ENCODE peak calls at places on chromosome 21, in six cellular contexts. One of them, this sample, is unnamed. For H3K4me1, the result is how much of the 10 kb centered on the place peaks cover.

GRCh38 chr21:34670962-34671348 is 2.2 kb downstream of the CLIC6 start:
- DNase-seq in Peyer's patch: no peak
- DNase-seq in GM23338: peak
- DNase-seq in BE2C: no peak
- DNase-seq in A549: no peak
- DNase-seq in CD4-positive, alpha-beta memory T cell: no peak
- DNase-seq in this sample: no peak

GRCh38 chr21:38819719-38820147 is 14.0 kb downstream of the ETS2 start:
- DNase-seq in Peyer's patch: no peak
- DNase-seq in GM23338: no peak
- DNase-seq in BE2C: no peak
- DNase-seq in A549: peak
- DNase-seq in CD4-positive, alpha-beta memory T cell: no peak
- DNase-seq in this sample: no peak

GRCh38 chr21:15695241-15695640 is 34.5 kb upstream of the USP25 start:
- DNase-seq in Peyer's patch: no peak
- DNase-seq in GM23338: no peak
- DNase-seq in BE2C: no peak
- DNase-seq in A549: no peak
- DNase-seq in CD4-positive, alpha-beta memory T cell: no peak
- DNase-seq in this sample: no peak

GRCh38 chr21:21102874-21103273 is 104.7 kb downstream of the NCAM2 start:
- DNase-seq in Peyer's patch: no peak
- DNase-seq in GM23338: no peak
- DNase-seq in BE2C: no peak
- DNase-seq in A549: no peak
- DNase-seq in CD4-positive, alpha-beta memory T cell: no peak
- DNase-seq in this sample: no peak

GRCh38 chr21:37000381-37000780 is 6.1 kb upstream of the RIPPLY3 start:
- DNase-seq in Peyer's patch: no peak
- DNase-seq in GM23338: no peak
- DNase-seq in BE2C: no peak
- DNase-seq in A549: peak
- DNase-seq in CD4-positive, alpha-beta memory T cell: no peak
- DNase-seq in this sample: no peak

GRCh38 chr21:42413500-42413899 is 9.8 kb downstream of the UBASH3A start:
- DNase-seq in Peyer's patch: no peak
- DNase-seq in GM23338: no peak
- DNase-seq in BE2C: no peak
- DNase-seq in A549: no peak
- DNase-seq in CD4-positive, alpha-beta memory T cell: no peak
- DNase-seq in this sample: no peak

GRCh38 chr21:27681841-27682240 is 715.0 kb upstream of the ADAMTS5 start:
- DNase-seq in Peyer's patch: no peak
- DNase-seq in GM23338: no peak
- DNase-seq in BE2C: no peak
- DNase-seq in A549: no peak
- DNase-seq in CD4-positive, alpha-beta memory T cell: no peak
- DNase-seq in this sample: no peak

GRCh38 chr21:8991968-8992621 is 1529.3 kb upstream of the TPTE start:
- DNase-seq in Peyer's patch: no peak
- DNase-seq in GM23338: no peak
- DNase-seq in BE2C: peak
- DNase-seq in A549: peak
- DNase-seq in CD4-positive, alpha-beta memory T cell: no peak
- DNase-seq in this sample: no peak

GRCh38 chr21:26140185-26140584 is 30.4 kb downstream of the APP start:
- DNase-seq in Peyer's patch: no peak
- DNase-seq in GM23338: no peak
- DNase-seq in BE2C: no peak
- DNase-seq in A549: peak
- DNase-seq in CD4-positive, alpha-beta memory T cell: no peak
- DNase-seq in this sample: peak

GRCh38 chr21:39125752-39126485 is 57.3 kb downstream of the PSMG1 start:
- DNase-seq in Peyer's patch: no peak
- DNase-seq in GM23338: peak
- DNase-seq in BE2C: peak
- DNase-seq in A549: peak
- DNase-seq in CD4-positive, alpha-beta memory T cell: no peak
- DNase-seq in this sample: no peak

GRCh38 chr21:36730291-36731281 is 31.7 kb downstream of the SIM2 start:
- DNase-seq in Peyer's patch: no peak
- DNase-seq in GM23338: no peak
- DNase-seq in BE2C: no peak
- DNase-seq in A549: no peak
- DNase-seq in CD4-positive, alpha-beta memory T cell: no peak
- DNase-seq in this sample: no peak

GRCh38 chr21:39022901-39023693 is 160.2 kb downstream of the PSMG1 start:
- DNase-seq in Peyer's patch: no peak
- DNase-seq in GM23338: peak
- DNase-seq in BE2C: no peak
- DNase-seq in A549: no peak
- DNase-seq in CD4-positive, alpha-beta memory T cell: no peak
- DNase-seq in this sample: peak

GRCh38 chr21:36928960-36929359 is 37.5 kb downstream of the HLCS start:
- DNase-seq in Peyer's patch: no peak
- DNase-seq in GM23338: no peak
- DNase-seq in BE2C: no peak
- DNase-seq in A549: no peak
- DNase-seq in CD4-positive, alpha-beta memory T cell: no peak
- DNase-seq in this sample: no peak

GRCh38 chr21:26107439-26107838 is 63.1 kb downstream of the APP start:
- DNase-seq in Peyer's patch: no peak
- DNase-seq in GM23338: peak
- DNase-seq in BE2C: no peak
- DNase-seq in A549: no peak
- DNase-seq in CD4-positive, alpha-beta memory T cell: no peak
- DNase-seq in this sample: no peak

GRCh38 chr21:42350271-42350885 is 416 bp downstream of the TFF2 start:
- DNase-seq in Peyer's patch: no peak
- DNase-seq in GM23338: no peak
- DNase-seq in BE2C: no peak
- DNase-seq in A549: no peak
- DNase-seq in CD4-positive, alpha-beta memory T cell: no peak
- DNase-seq in this sample: no peak

GRCh38 chr21:34580181-34580700 is 34.7 kb downstream of the RCAN1 start:
- DNase-seq in Peyer's patch: no peak
- DNase-seq in GM23338: no peak
- DNase-seq in BE2C: no peak
- DNase-seq in A549: no peak
- DNase-seq in CD4-positive, alpha-beta memory T cell: no peak
- DNase-seq in this sample: peak

GRCh38 chr21:21807598-21807903 is 809.3 kb downstream of the NCAM2 start:
- DNase-seq in Peyer's patch: no peak
- DNase-seq in GM23338: no peak
- DNase-seq in BE2C: peak
- DNase-seq in A549: no peak
- DNase-seq in CD4-positive, alpha-beta memory T cell: no peak
- DNase-seq in this sample: no peak

GRCh38 chr21:39314155-39315027 is 959 bp upstream of the BRWD1 start:
- DNase-seq in Peyer's patch: peak
- DNase-seq in GM23338: peak
- DNase-seq in BE2C: peak
- DNase-seq in A549: peak
- DNase-seq in CD4-positive, alpha-beta memory T cell: peak
- DNase-seq in this sample: peak

GRCh38 chr21:17779486-17779885 is 39.7 kb downstream of the C21orf91 start:
- DNase-seq in Peyer's patch: no peak
- DNase-seq in GM23338: no peak
- DNase-seq in BE2C: no peak
- DNase-seq in A549: no peak
- DNase-seq in CD4-positive, alpha-beta memory T cell: no peak
- DNase-seq in this sample: no peak

GRCh38 chr21:25292396-25292795 is 314.9 kb downstream of the MRPL39 start:
- DNase-seq in Peyer's patch: no peak
- DNase-seq in GM23338: peak
- DNase-seq in BE2C: no peak
- DNase-seq in A549: no peak
- DNase-seq in CD4-positive, alpha-beta memory T cell: no peak
- DNase-seq in this sample: no peak

GRCh38 chr21:33189237-33189636 is 40.5 kb upstream of the IFNAR2 start:
- DNase-seq in Peyer's patch: no peak
- DNase-seq in GM23338: no peak
- DNase-seq in BE2C: no peak
- DNase-seq in A549: no peak
- DNase-seq in CD4-positive, alpha-beta memory T cell: no peak
- DNase-seq in this sample: no peak

GRCh38 chr21:33185852-33186251 is 43.9 kb upstream of the IFNAR2 start:
- DNase-seq in Peyer's patch: no peak
- DNase-seq in GM23338: no peak
- DNase-seq in BE2C: no peak
- DNase-seq in A549: no peak
- DNase-seq in CD4-positive, alpha-beta memory T cell: peak
- DNase-seq in this sample: no peak

DNA sequence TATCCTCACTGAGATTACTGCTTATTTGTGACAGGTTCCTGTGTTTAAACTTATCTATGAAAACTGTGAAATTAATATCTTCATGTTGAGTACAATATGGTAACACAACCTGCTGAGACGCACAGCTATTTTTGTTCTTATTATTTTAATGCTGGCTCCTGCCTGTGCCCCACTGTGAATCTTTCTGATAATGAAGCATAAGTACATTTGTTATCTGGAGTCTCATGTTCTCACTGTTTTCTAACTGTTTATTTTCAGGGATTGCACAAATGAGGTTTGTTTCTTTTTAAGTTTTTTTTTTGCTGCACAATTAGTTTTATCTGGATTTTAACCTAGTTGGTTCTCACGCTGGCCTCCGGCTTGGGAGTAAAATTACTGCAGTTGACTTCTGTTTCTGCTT is 39.9 kb upstream of the IFNAR2 start:
- DNase-seq in Peyer's patch: no peak
- DNase-seq in GM23338: no peak
- DNase-seq in BE2C: no peak
- DNase-seq in A549: no peak
- DNase-seq in CD4-positive, alpha-beta memory T cell: no peak
- DNase-seq in this sample: no peak
- H3K4me1 ChIP-seq in Peyer's patch: under half
- H3K4me1 ChIP-seq in GM23338: under half
- H3K4me1 ChIP-seq in BE2C: under half
- H3K4me1 ChIP-seq in A549: under half
- H3K4me1 ChIP-seq in CD4-positive, alpha-beta memory T cell: under half
- H3K4me1 ChIP-seq in this sample: under half

GRCh38 chr21:41207401-41208388 is 39.7 kb downstream of the BACE2 start:
- DNase-seq in Peyer's patch: no peak
- DNase-seq in GM23338: no peak
- DNase-seq in BE2C: no peak
- DNase-seq in A549: no peak
- DNase-seq in CD4-positive, alpha-beta memory T cell: no peak
- DNase-seq in this sample: peak
- H3K4me3 ChIP-seq in Peyer's patch: peak
- H3K4me3 ChIP-seq in GM23338: no peak
- H3K4me3 ChIP-seq in BE2C: no peak
- H3K4me3 ChIP-seq in A549: no peak
- H3K4me3 ChIP-seq in CD4-positive, alpha-beta memory T cell: no peak
- H3K4me3 ChIP-seq in this sample: no peak

GRCh38 chr21:45412909-45413581 is 8.1 kb downstream of the COL18A1 start:
- DNase-seq in Peyer's patch: no peak
- DNase-seq in GM23338: no peak
- DNase-seq in BE2C: peak
- DNase-seq in A549: no peak
- DNase-seq in CD4-positive, alpha-beta memory T cell: no peak
- DNase-seq in this sample: peak

GRCh38 chr21:45415188-45415942 is 10.4 kb downstream of the COL18A1 start:
- DNase-seq in Peyer's patch: no peak
- DNase-seq in GM23338: no peak
- DNase-seq in BE2C: no peak
- DNase-seq in A549: no peak
- DNase-seq in CD4-positive, alpha-beta memory T cell: no peak
- DNase-seq in this sample: peak

GRCh38 chr21:45415943-45416611 is 11.1 kb downstream of the COL18A1 start:
- DNase-seq in Peyer's patch: no peak
- DNase-seq in GM23338: no peak
- DNase-seq in BE2C: no peak
- DNase-seq in A549: no peak
- DNase-seq in CD4-positive, alpha-beta memory T cell: no peak
- DNase-seq in this sample: peak

GRCh38 chr21:45413922-45414321 is 9.0 kb downstream of the COL18A1 start:
- DNase-seq in Peyer's patch: no peak
- DNase-seq in GM23338: no peak
- DNase-seq in BE2C: peak
- DNase-seq in A549: no peak
- DNase-seq in CD4-positive, alpha-beta memory T cell: no peak
- DNase-seq in this sample: peak

DNA sequence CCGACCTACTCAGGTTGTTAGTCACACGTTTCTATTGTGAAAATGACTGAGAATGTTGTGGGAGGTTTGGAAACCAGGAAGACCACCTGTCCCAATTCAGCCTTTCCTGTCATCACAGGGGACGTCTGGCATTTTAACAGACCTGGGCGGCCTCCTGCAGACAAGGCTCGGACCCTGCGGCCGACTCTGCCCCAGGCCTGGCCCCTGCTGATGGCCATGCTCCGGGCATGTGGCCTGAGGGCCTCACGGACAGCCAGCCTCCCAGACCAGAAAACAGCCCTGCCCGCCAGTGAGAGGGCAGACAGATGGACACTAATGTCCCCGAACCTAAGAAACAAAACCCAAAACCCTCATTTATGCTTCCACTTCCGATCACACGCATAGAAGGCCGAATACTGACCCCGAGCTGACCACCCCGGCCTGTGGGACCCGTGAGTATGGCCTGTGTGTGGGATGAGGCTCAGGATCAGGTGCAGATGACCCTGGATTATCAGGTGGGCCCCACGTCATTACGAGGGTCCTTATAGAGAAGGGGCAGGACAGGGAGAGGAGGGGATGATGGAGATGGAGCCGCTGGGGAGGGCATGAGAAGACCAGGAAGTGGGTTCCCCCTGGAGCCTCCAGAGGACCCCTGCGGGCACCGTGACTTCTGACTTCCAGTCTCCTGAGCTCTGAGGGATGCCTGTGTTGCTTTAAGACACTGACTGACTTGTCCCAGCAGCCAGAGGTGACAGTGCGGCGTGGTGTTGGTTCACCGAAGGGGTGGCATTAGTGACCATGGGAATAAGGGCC is 9.6 kb downstream of the COL18A1 start:
- DNase-seq in Peyer's patch: no peak
- DNase-seq in GM23338: no peak
- DNase-seq in BE2C: no peak
- DNase-seq in A549: no peak
- DNase-seq in CD4-positive, alpha-beta memory T cell: no peak
- DNase-seq in this sample: peak
- H3K4me1 ChIP-seq in Peyer's patch: under half
- H3K4me1 ChIP-seq in GM23338: half or more
- H3K4me1 ChIP-seq in BE2C: under half
- H3K4me1 ChIP-seq in A549: under half
- H3K4me1 ChIP-seq in CD4-positive, alpha-beta memory T cell: under half
- H3K4me1 ChIP-seq in this sample: under half

DNA sequence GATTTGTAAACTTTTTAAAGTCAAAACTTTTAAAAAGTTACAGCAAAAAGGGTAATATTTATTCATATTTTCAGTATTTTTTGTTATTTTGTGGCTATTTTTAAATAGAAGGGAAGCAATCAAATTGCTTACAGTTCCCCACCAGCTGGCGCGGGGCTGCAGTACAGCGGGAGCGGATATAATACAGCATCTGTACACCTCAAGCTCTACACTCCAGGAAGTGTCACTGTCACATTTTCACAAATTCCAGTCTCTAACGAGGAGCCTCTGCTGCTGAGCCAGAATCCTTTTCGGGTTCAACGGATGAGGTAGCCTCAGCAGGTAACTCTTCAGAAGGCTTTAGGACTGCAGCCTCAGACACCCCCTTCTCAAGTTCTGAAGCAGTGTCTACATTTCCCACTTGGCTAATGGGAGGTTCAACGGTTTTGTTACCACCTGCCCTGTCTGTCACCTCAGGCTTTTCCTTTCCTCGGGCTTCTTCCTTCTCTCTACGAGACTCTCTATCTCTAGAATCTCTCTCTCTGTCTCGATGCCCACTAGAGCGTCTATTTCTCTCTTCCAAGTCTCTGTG is 11.7 kb downstream of the SOD1 start:
- DNase-seq in Peyer's patch: no peak
- DNase-seq in GM23338: no peak
- DNase-seq in BE2C: no peak
- DNase-seq in A549: no peak
- DNase-seq in CD4-positive, alpha-beta memory T cell: no peak
- DNase-seq in this sample: no peak
- H3K4me3 ChIP-seq in Peyer's patch: no peak
- H3K4me3 ChIP-seq in GM23338: no peak
- H3K4me3 ChIP-seq in BE2C: no peak
- H3K4me3 ChIP-seq in A549: no peak
- H3K4me3 ChIP-seq in CD4-positive, alpha-beta memory T cell: no peak
- H3K4me3 ChIP-seq in this sample: no peak